ENCODE peak calls at places on chromosomes 7 and 10, in ten cellular contexts. One of them, this sample, is unnamed.

GRCh38 chr10:24518981-24519597 is 204.6 kb downstream of the ARHGAP21 start:
- DNase-seq in BJ: no peak
- DNase-seq in K562: peak; percentile 58
- DNase-seq in neural progenitor cell: peak; percentile 85
- DNase-seq in choroid plexus epithelial cell: peak; percentile 80
- DNase-seq in cardiac muscle cell: peak; percentile 84
- DNase-seq in left ventricle myocardium inferior: peak; percentile 28
- DNase-seq in right lobe of liver: peak; percentile 66
- DNase-seq in esophagus muscularis mucosa: no peak
- DNase-seq in fibroblast of the aortic adventitia: peak; percentile 79
- DNase-seq in this sample: peak; percentile 84

GRCh38 chr7:36280840-36281812 is 108.5 kb upstream of the ANLN start:
- DNase-seq in fibroblast of the aortic adventitia: peak; percentile 75
- DNase-seq in cardiac muscle cell: peak; percentile 45
- DNase-seq in choroid plexus epithelial cell: peak; percentile 94
- DNase-seq in BJ: no peak
- DNase-seq in K562: no peak
- DNase-seq in right lobe of liver: peak; percentile 46
- DNase-seq in neural progenitor cell: peak; percentile 62
- DNase-seq in left ventricle myocardium inferior: peak; percentile 62
- DNase-seq in esophagus muscularis mucosa: no peak
- DNase-seq in this sample: peak; percentile 67

GRCh38 chr7:22849158-22849557 is 26.5 kb upstream of the TOMM7 start:
- DNase-seq in neural progenitor cell: no peak
- DNase-seq in right lobe of liver: no peak
- DNase-seq in cardiac muscle cell: no peak
- DNase-seq in K562: no peak
- DNase-seq in BJ: no peak
- DNase-seq in esophagus muscularis mucosa: no peak
- DNase-seq in choroid plexus epithelial cell: no peak
- DNase-seq in left ventricle myocardium inferior: no peak
- DNase-seq in fibroblast of the aortic adventitia: peak; percentile 17
- DNase-seq in this sample: peak; percentile 27

GRCh38 chr7:28572321-28573058 is 160.2 kb downstream of the CREB5 start:
- DNase-seq in K562: no peak
- DNase-seq in neural progenitor cell: peak; percentile 13
- DNase-seq in left ventricle myocardium inferior: no peak
- DNase-seq in esophagus muscularis mucosa: no peak
- DNase-seq in choroid plexus epithelial cell: no peak
- DNase-seq in fibroblast of the aortic adventitia: no peak
- DNase-seq in right lobe of liver: no peak
- DNase-seq in BJ: no peak
- DNase-seq in cardiac muscle cell: no peak
- DNase-seq in this sample: no peak

GRCh38 chr7:45112648-45113047 is 1.2 kb upstream of the TBRG4 start:
- DNase-seq in fibroblast of the aortic adventitia: peak; percentile 49
- DNase-seq in BJ: no peak
- DNase-seq in cardiac muscle cell: no peak
- DNase-seq in right lobe of liver: no peak
- DNase-seq in esophagus muscularis mucosa: no peak
- DNase-seq in neural progenitor cell: no peak
- DNase-seq in left ventricle myocardium inferior: no peak
- DNase-seq in choroid plexus epithelial cell: peak; percentile 9
- DNase-seq in K562: no peak
- DNase-seq in this sample: peak; percentile 25

GRCh38 chr7:43769791-43770465 is 11.4 kb downstream of the BLVRA start:
- DNase-seq in right lobe of liver: no peak
- DNase-seq in BJ: no peak
- DNase-seq in cardiac muscle cell: no peak
- DNase-seq in fibroblast of the aortic adventitia: no peak
- DNase-seq in neural progenitor cell: no peak
- DNase-seq in choroid plexus epithelial cell: no peak
- DNase-seq in K562: no peak
- DNase-seq in left ventricle myocardium inferior: no peak
- DNase-seq in esophagus muscularis mucosa: no peak
- DNase-seq in this sample: no peak

GRCh38 chr10:50431791-50432190 is 180.5 kb upstream of the ASAH2 start:
- DNase-seq in K562: no peak
- DNase-seq in fibroblast of the aortic adventitia: peak; percentile 64
- DNase-seq in neural progenitor cell: no peak
- DNase-seq in BJ: no peak
- DNase-seq in choroid plexus epithelial cell: peak; percentile 61
- DNase-seq in right lobe of liver: no peak
- DNase-seq in esophagus muscularis mucosa: no peak
- DNase-seq in left ventricle myocardium inferior: no peak
- DNase-seq in cardiac muscle cell: no peak
- DNase-seq in this sample: no peak

GRCh38 chr7:54837761-54838539 is 78.9 kb upstream of the SEC61G start:
- DNase-seq in BJ: no peak
- DNase-seq in K562: no peak
- DNase-seq in right lobe of liver: no peak
- DNase-seq in left ventricle myocardium inferior: no peak
- DNase-seq in choroid plexus epithelial cell: no peak
- DNase-seq in esophagus muscularis mucosa: no peak
- DNase-seq in cardiac muscle cell: no peak
- DNase-seq in fibroblast of the aortic adventitia: no peak
- DNase-seq in neural progenitor cell: no peak
- DNase-seq in this sample: no peak

GRCh38 chr10:117502421-117503169 is 40.0 kb upstream of the EMX2 start:
- DNase-seq in BJ: no peak
- DNase-seq in right lobe of liver: no peak
- DNase-seq in cardiac muscle cell: no peak
- DNase-seq in left ventricle myocardium inferior: no peak
- DNase-seq in choroid plexus epithelial cell: no peak
- DNase-seq in esophagus muscularis mucosa: no peak
- DNase-seq in neural progenitor cell: no peak
- DNase-seq in K562: no peak
- DNase-seq in fibroblast of the aortic adventitia: no peak
- DNase-seq in this sample: no peak

GRCh38 chr10:117503886-117504205 is 38.7 kb upstream of the EMX2 start:
- DNase-seq in fibroblast of the aortic adventitia: no peak
- DNase-seq in cardiac muscle cell: no peak
- DNase-seq in left ventricle myocardium inferior: no peak
- DNase-seq in choroid plexus epithelial cell: no peak
- DNase-seq in right lobe of liver: no peak
- DNase-seq in neural progenitor cell: no peak
- DNase-seq in K562: no peak
- DNase-seq in BJ: no peak
- DNase-seq in esophagus muscularis mucosa: no peak
- DNase-seq in this sample: no peak

GRCh38 chr10:117501460-117502035 is 41.0 kb upstream of the EMX2 start:
- DNase-seq in neural progenitor cell: peak; percentile 40
- DNase-seq in K562: no peak
- DNase-seq in right lobe of liver: no peak
- DNase-seq in fibroblast of the aortic adventitia: no peak
- DNase-seq in esophagus muscularis mucosa: no peak
- DNase-seq in left ventricle myocardium inferior: no peak
- DNase-seq in cardiac muscle cell: no peak
- DNase-seq in BJ: no peak
- DNase-seq in choroid plexus epithelial cell: no peak
- DNase-seq in this sample: no peak

GRCh38 chr10:117504601-117505000 is 37.9 kb upstream of the EMX2 start:
- DNase-seq in neural progenitor cell: no peak
- DNase-seq in right lobe of liver: no peak
- DNase-seq in choroid plexus epithelial cell: no peak
- DNase-seq in BJ: no peak
- DNase-seq in K562: no peak
- DNase-seq in esophagus muscularis mucosa: no peak
- DNase-seq in cardiac muscle cell: no peak
- DNase-seq in fibroblast of the aortic adventitia: no peak
- DNase-seq in left ventricle myocardium inferior: no peak
- DNase-seq in this sample: no peak

DNA sequence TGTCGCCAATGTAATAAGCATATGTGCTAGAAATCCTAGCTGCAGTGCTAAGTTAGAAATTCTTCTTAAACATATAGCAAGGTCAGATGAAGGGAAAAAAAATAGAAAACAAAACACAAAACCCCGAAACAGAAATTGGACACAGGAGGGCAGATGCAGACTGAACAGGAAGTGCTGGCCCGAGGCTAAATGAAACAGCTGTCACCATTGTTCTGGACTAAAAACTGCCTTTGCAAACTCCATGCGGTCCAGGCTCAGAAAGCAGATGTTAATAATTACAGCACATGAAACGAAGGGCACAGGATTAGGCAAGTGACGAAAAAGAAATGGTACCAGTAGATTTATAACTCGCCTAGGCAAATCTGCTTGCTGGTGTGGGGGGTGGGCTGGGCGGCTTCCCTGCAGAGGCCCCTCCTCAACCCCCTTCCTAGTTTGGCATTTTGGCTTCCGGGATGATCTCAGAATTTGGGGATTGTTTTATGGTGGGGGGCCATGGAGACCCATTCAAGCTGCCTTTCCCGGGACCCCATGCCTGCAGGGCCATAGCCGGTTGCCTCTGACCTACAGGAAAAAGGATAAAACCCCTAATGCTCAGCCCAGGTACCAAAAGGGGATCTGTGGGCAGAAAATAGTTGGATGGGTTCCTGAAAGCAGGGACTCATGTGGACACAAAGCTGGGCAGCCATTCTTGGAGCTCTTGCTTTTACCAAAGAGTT is 39.2 kb upstream of the EMX2 start:
- DNase-seq in right lobe of liver: no peak
- DNase-seq in left ventricle myocardium inferior: no peak
- DNase-seq in K562: no peak
- DNase-seq in neural progenitor cell: peak; percentile 23
- DNase-seq in cardiac muscle cell: no peak
- DNase-seq in esophagus muscularis mucosa: no peak
- DNase-seq in fibroblast of the aortic adventitia: peak; percentile 15
- DNase-seq in BJ: peak; percentile 10
- DNase-seq in choroid plexus epithelial cell: peak; percentile 12
- DNase-seq in this sample: peak; percentile 63
- TF ChIP-seq CTCF in right lobe of liver: no peak
- TF ChIP-seq CTCF in left ventricle myocardium inferior: no peak
- TF ChIP-seq CTCF in K562: no peak
- TF ChIP-seq CTCF in neural progenitor cell: no peak
- TF ChIP-seq CTCF in cardiac muscle cell: no peak
- TF ChIP-seq CTCF in esophagus muscularis mucosa: no peak
- TF ChIP-seq CTCF in fibroblast of the aortic adventitia: no peak
- TF ChIP-seq CTCF in BJ: no peak
- TF ChIP-seq CTCF in choroid plexus epithelial cell: no peak
- TF ChIP-seq CTCF in this sample: no peak

DNA sequence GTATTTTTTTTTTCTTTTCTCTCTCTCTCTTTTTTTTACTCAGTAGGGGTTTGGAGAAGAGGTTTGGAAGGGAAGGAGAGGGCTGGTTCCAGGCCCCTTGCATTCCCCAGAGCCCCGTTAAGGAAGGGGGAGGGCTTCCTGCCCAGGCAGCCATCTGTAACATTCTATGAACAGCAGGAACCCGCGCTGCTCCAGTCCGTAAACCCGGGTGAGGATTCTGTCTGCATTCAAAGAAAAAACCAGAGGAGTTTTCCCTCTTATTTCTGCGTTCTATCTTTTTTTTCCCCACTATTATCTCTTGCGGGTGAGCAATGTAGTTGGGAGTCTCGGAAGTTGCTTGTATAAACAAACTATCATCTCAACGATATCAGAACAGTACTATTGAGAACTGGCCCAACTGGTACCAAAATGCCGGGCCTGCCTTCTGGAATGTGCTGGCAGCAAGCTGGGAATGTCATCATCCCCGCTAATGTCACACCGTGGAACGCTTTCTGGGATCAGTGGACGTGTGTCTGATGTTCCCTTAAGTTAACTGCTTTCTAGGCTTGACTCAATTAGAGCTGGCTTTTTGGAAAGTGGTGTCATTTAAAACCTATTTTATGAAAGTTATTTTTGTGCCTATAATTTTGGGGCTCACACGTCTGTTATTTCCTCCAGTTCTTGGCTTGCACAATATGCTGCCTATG is 153.1 kb upstream of the MEOX2 start:
- DNase-seq in fibroblast of the aortic adventitia: peak; percentile 41
- DNase-seq in esophagus muscularis mucosa: no peak
- DNase-seq in neural progenitor cell: peak; percentile 85
- DNase-seq in choroid plexus epithelial cell: peak; percentile 49
- DNase-seq in left ventricle myocardium inferior: peak; percentile 78
- DNase-seq in BJ: no peak
- DNase-seq in cardiac muscle cell: peak; percentile 21
- DNase-seq in right lobe of liver: no peak
- DNase-seq in K562: no peak
- DNase-seq in this sample: no peak
- H3K4me3 ChIP-seq in fibroblast of the aortic adventitia: peak overlapping the region; percentile 15
- H3K4me3 ChIP-seq in esophagus muscularis mucosa: peak overlapping the region; percentile 41
- H3K4me3 ChIP-seq in neural progenitor cell: no peak overlapping the region
- H3K4me3 ChIP-seq in choroid plexus epithelial cell: peak overlapping the region; percentile 50
- H3K4me3 ChIP-seq in left ventricle myocardium inferior: peak overlapping the region; percentile 57
- H3K4me3 ChIP-seq in BJ: peak overlapping the region; percentile 28
- H3K4me3 ChIP-seq in cardiac muscle cell: no peak overlapping the region
- H3K4me3 ChIP-seq in right lobe of liver: no peak overlapping the region
- H3K4me3 ChIP-seq in K562: no peak overlapping the region
- H3K4me3 ChIP-seq in this sample: peak overlapping the region; percentile 42

GRCh38 chr10:44083719-44084400 is 301.0 kb downstream of the CXCL12 start:
- DNase-seq in esophagus muscularis mucosa: no peak
- DNase-seq in BJ: no peak
- DNase-seq in choroid plexus epithelial cell: no peak
- DNase-seq in K562: no peak
- DNase-seq in left ventricle myocardium inferior: no peak
- DNase-seq in right lobe of liver: no peak
- DNase-seq in fibroblast of the aortic adventitia: no peak
- DNase-seq in neural progenitor cell: no peak
- DNase-seq in cardiac muscle cell: no peak
- DNase-seq in this sample: no peak

DNA sequence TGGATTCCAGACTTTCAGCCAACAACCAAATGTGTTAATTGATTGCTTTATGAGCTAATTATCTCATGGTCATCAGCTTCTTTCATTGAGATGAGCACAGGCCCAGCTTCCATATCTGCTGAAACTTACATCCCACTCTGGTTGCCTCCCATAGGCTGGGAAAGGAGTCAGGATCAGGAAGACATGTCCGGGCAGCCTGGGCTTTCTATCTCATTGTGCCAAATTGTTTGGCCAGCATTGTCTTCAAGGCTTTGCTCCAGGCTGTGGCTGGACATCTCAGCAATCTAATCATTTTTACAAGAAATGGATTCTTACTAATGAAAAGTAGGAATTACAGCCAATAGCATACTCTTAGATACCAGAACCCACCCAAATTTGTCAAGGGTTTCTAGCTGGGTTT is 295.2 kb downstream of the CXCL12 start:
- DNase-seq in fibroblast of the aortic adventitia: peak; percentile 51
- DNase-seq in left ventricle myocardium inferior: no peak
- DNase-seq in BJ: no peak
- DNase-seq in right lobe of liver: no peak
- DNase-seq in cardiac muscle cell: no peak
- DNase-seq in K562: no peak
- DNase-seq in choroid plexus epithelial cell: no peak
- DNase-seq in neural progenitor cell: no peak
- DNase-seq in esophagus muscularis mucosa: no peak
- DNase-seq in this sample: no peak
- TF ChIP-seq CTCF in fibroblast of the aortic adventitia: no peak
- TF ChIP-seq CTCF in left ventricle myocardium inferior: no peak
- TF ChIP-seq CTCF in BJ: no peak
- TF ChIP-seq CTCF in right lobe of liver: no peak
- TF ChIP-seq CTCF in cardiac muscle cell: no peak
- TF ChIP-seq CTCF in K562: no peak
- TF ChIP-seq CTCF in choroid plexus epithelial cell: no peak
- TF ChIP-seq CTCF in neural progenitor cell: no peak
- TF ChIP-seq CTCF in esophagus muscularis mucosa: no peak
- TF ChIP-seq CTCF in this sample: no peak

DNA sequence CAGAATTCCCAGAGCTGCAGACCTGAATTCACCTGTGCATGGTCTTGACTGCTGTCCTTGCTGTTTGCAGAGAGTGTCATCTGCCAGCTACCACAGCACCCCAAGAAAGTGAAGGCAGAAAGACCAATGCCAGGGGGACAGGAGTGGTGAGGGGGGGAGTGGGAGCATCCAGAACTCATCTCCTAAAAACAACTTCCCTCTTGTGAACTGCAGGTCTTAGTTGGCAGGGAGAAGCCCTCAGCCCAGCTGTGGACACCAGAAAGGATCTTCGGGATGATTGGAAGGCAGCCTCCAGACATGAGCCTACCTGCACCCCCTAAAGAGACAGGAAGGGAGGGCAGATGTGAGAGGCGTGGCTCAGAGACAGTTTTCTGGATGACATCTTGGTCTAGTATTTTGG is 615.8 kb upstream of the MGMT start:
- DNase-seq in esophagus muscularis mucosa: peak; percentile 72
- DNase-seq in left ventricle myocardium inferior: no peak
- DNase-seq in K562: no peak
- DNase-seq in fibroblast of the aortic adventitia: no peak
- DNase-seq in BJ: no peak
- DNase-seq in cardiac muscle cell: no peak
- DNase-seq in choroid plexus epithelial cell: no peak
- DNase-seq in neural progenitor cell: no peak
- DNase-seq in right lobe of liver: no peak
- DNase-seq in this sample: no peak
- H3K4me3 ChIP-seq in esophagus muscularis mucosa: no peak overlapping the region
- H3K4me3 ChIP-seq in left ventricle myocardium inferior: no peak overlapping the region
- H3K4me3 ChIP-seq in K562: no peak overlapping the region
- H3K4me3 ChIP-seq in fibroblast of the aortic adventitia: no peak overlapping the region
- H3K4me3 ChIP-seq in BJ: no peak overlapping the region
- H3K4me3 ChIP-seq in cardiac muscle cell: no peak overlapping the region
- H3K4me3 ChIP-seq in choroid plexus epithelial cell: no peak overlapping the region
- H3K4me3 ChIP-seq in neural progenitor cell: no peak overlapping the region
- H3K4me3 ChIP-seq in right lobe of liver: no peak overlapping the region
- H3K4me3 ChIP-seq in this sample: no peak overlapping the region